ENCODE peak calls at places on chromosome 12, in nine cellular contexts. One of them, this sample, is unnamed.

GRCh38 chr12:7868391-7868790 is 4.3 kb downstream of the SLC2A14 start:
- DNase-seq in HCT116: no peak
- DNase-seq in GM23338: no peak
- DNase-seq in MM.1S: no peak
- DNase-seq in GM23248: peak; percentile 65
- DNase-seq in Karpas-422: no peak
- DNase-seq in OCI-LY7: no peak
- DNase-seq in hepatocyte: no peak
- DNase-seq in SK-N-SH: no peak
- DNase-seq in this sample: no peak

GRCh38 chr12:124030510-124030909 is 57.5 kb downstream of the ZNF664 start:
- DNase-seq in HCT116: no peak
- DNase-seq in GM23338: peak; percentile 33
- DNase-seq in MM.1S: no peak
- DNase-seq in GM23248: peak; percentile 94
- DNase-seq in Karpas-422: no peak
- DNase-seq in OCI-LY7: no peak
- DNase-seq in hepatocyte: peak; percentile 73
- DNase-seq in SK-N-SH: peak; percentile 67
- DNase-seq in this sample: no peak

GRCh38 chr12:122097641-122098364 is 19.2 kb downstream of the MLXIP start:
- DNase-seq in HCT116: no peak
- DNase-seq in GM23338: no peak
- DNase-seq in MM.1S: no peak
- DNase-seq in GM23248: no peak
- DNase-seq in Karpas-422: no peak
- DNase-seq in OCI-LY7: no peak
- DNase-seq in hepatocyte: peak; percentile 78
- DNase-seq in SK-N-SH: peak; percentile 66
- DNase-seq in this sample: peak; percentile 89

GRCh38 chr12:112506513-112507166 is 87.9 kb downstream of the PTPN11 start:
- DNase-seq in HCT116: no peak
- DNase-seq in GM23338: peak; percentile 30
- DNase-seq in MM.1S: no peak
- DNase-seq in GM23248: no peak
- DNase-seq in Karpas-422: no peak
- DNase-seq in OCI-LY7: no peak
- DNase-seq in hepatocyte: no peak
- DNase-seq in SK-N-SH: no peak
- DNase-seq in this sample: no peak

GRCh38 chr12:1369942-1370620 is 224.3 kb downstream of the FBXL14 start:
- DNase-seq in HCT116: no peak
- DNase-seq in GM23338: no peak
- DNase-seq in MM.1S: no peak
- DNase-seq in GM23248: no peak
- DNase-seq in Karpas-422: peak; percentile 67
- DNase-seq in OCI-LY7: no peak
- DNase-seq in hepatocyte: no peak
- DNase-seq in SK-N-SH: no peak
- DNase-seq in this sample: no peak

GRCh38 chr12:78229491-78230209 is 399.0 kb downstream of the NAV3 start:
- DNase-seq in HCT116: peak; percentile 44
- DNase-seq in GM23338: peak; percentile 83
- DNase-seq in MM.1S: peak; percentile 79
- DNase-seq in GM23248: peak; percentile 66
- DNase-seq in Karpas-422: peak; percentile 85
- DNase-seq in OCI-LY7: peak; percentile 60
- DNase-seq in hepatocyte: peak; percentile 51
- DNase-seq in SK-N-SH: peak; percentile 13
- DNase-seq in this sample: peak; percentile 19

GRCh38 chr12:50734409-50735263 is 29.3 kb upstream of the ATF1 start:
- DNase-seq in HCT116: peak; percentile 6
- DNase-seq in GM23338: peak; percentile 79
- DNase-seq in MM.1S: peak; percentile 33
- DNase-seq in GM23248: peak; percentile 56
- DNase-seq in Karpas-422: peak; percentile 77
- DNase-seq in OCI-LY7: peak; percentile 64
- DNase-seq in hepatocyte: peak; percentile 48
- DNase-seq in SK-N-SH: peak; percentile 63
- DNase-seq in this sample: peak; percentile 18

GRCh38 chr12:79251356-79251755 is 386.8 kb downstream of the SYT1 start:
- DNase-seq in HCT116: no peak
- DNase-seq in GM23338: no peak
- DNase-seq in MM.1S: no peak
- DNase-seq in GM23248: peak; percentile 28
- DNase-seq in Karpas-422: no peak
- DNase-seq in OCI-LY7: no peak
- DNase-seq in hepatocyte: no peak
- DNase-seq in SK-N-SH: no peak
- DNase-seq in this sample: no peak

GRCh38 chr12:96241484-96242256 is 47.5 kb downstream of the ELK3 start:
- DNase-seq in HCT116: no peak
- DNase-seq in GM23338: peak; percentile 27
- DNase-seq in MM.1S: no peak
- DNase-seq in GM23248: peak; percentile 99
- DNase-seq in Karpas-422: no peak
- DNase-seq in OCI-LY7: no peak
- DNase-seq in hepatocyte: peak; percentile 36
- DNase-seq in SK-N-SH: no peak
- DNase-seq in this sample: no peak

GRCh38 chr12:121705514-121705913 is 7.0 kb upstream of the TMEM120B start:
- DNase-seq in HCT116: no peak
- DNase-seq in GM23338: no peak
- DNase-seq in MM.1S: no peak
- DNase-seq in GM23248: no peak
- DNase-seq in Karpas-422: no peak
- DNase-seq in OCI-LY7: no peak
- DNase-seq in hepatocyte: no peak
- DNase-seq in SK-N-SH: no peak
- DNase-seq in this sample: no peak

GRCh38 chr12:96578526-96579125 is 89.2 kb downstream of the CFAP54 start:
- DNase-seq in HCT116: peak; percentile 54
- DNase-seq in GM23338: peak; percentile 82
- DNase-seq in MM.1S: peak; percentile 76
- DNase-seq in GM23248: peak; percentile 80
- DNase-seq in Karpas-422: peak; percentile 84
- DNase-seq in OCI-LY7: peak; percentile 73
- DNase-seq in hepatocyte: peak; percentile 70
- DNase-seq in SK-N-SH: peak; percentile 32
- DNase-seq in this sample: no peak

GRCh38 chr12:50677858-50678257 is 86.0 kb upstream of the ATF1 start:
- DNase-seq in HCT116: no peak
- DNase-seq in GM23338: no peak
- DNase-seq in MM.1S: no peak
- DNase-seq in GM23248: peak; percentile 26
- DNase-seq in Karpas-422: no peak
- DNase-seq in OCI-LY7: no peak
- DNase-seq in hepatocyte: no peak
- DNase-seq in SK-N-SH: no peak
- DNase-seq in this sample: no peak

GRCh38 chr12:124024263-124024678 is 51.3 kb downstream of the ZNF664 start:
- DNase-seq in HCT116: no peak
- DNase-seq in GM23338: no peak
- DNase-seq in MM.1S: no peak
- DNase-seq in GM23248: peak; percentile 77
- DNase-seq in Karpas-422: no peak
- DNase-seq in OCI-LY7: no peak
- DNase-seq in hepatocyte: no peak
- DNase-seq in SK-N-SH: no peak
- DNase-seq in this sample: peak; percentile 48

GRCh38 chr12:48184549-48184922 is 1.1 kb downstream of the CCDC184 start:
- DNase-seq in HCT116: no peak
- DNase-seq in GM23338: peak; percentile 34
- DNase-seq in MM.1S: no peak
- DNase-seq in GM23248: peak; percentile 45
- DNase-seq in Karpas-422: peak; percentile 30
- DNase-seq in OCI-LY7: no peak
- DNase-seq in hepatocyte: no peak
- DNase-seq in SK-N-SH: peak; percentile 22
- DNase-seq in this sample: no peak

GRCh38 chr12:34295366-34296142 is 273.3 kb downstream of the ALG10 start:
- DNase-seq in HCT116: no peak
- DNase-seq in GM23338: no peak
- DNase-seq in MM.1S: no peak
- DNase-seq in GM23248: no peak
- DNase-seq in Karpas-422: no peak
- DNase-seq in OCI-LY7: no peak
- DNase-seq in hepatocyte: no peak
- DNase-seq in SK-N-SH: no peak
- DNase-seq in this sample: no peak

GRCh38 chr12:7602287-7602686 is 63.4 kb downstream of the APOBEC1 start:
- DNase-seq in HCT116: peak; percentile 22
- DNase-seq in GM23338: no peak
- DNase-seq in MM.1S: no peak
- DNase-seq in GM23248: peak; percentile 67
- DNase-seq in Karpas-422: no peak
- DNase-seq in OCI-LY7: no peak
- DNase-seq in hepatocyte: no peak
- DNase-seq in SK-N-SH: no peak
- DNase-seq in this sample: no peak

GRCh38 chr12:75444444-75445136 is 36.0 kb upstream of the GLIPR1 start:
- DNase-seq in HCT116: no peak
- DNase-seq in GM23338: no peak
- DNase-seq in MM.1S: no peak
- DNase-seq in GM23248: peak; percentile 87
- DNase-seq in Karpas-422: no peak
- DNase-seq in OCI-LY7: no peak
- DNase-seq in hepatocyte: no peak
- DNase-seq in SK-N-SH: no peak
- DNase-seq in this sample: no peak

GRCh38 chr12:91576432-91576831 is 393.8 kb upstream of the DCN start:
- DNase-seq in HCT116: no peak
- DNase-seq in GM23338: no peak
- DNase-seq in MM.1S: no peak
- DNase-seq in GM23248: no peak
- DNase-seq in Karpas-422: no peak
- DNase-seq in OCI-LY7: no peak
- DNase-seq in hepatocyte: no peak
- DNase-seq in SK-N-SH: no peak
- DNase-seq in this sample: no peak

GRCh38 chr12:118429703-118430383 is 53.5 kb downstream of the SUDS3 start:
- DNase-seq in HCT116: no peak
- DNase-seq in GM23338: no peak
- DNase-seq in MM.1S: no peak
- DNase-seq in GM23248: no peak
- DNase-seq in Karpas-422: no peak
- DNase-seq in OCI-LY7: no peak
- DNase-seq in hepatocyte: no peak
- DNase-seq in SK-N-SH: no peak
- DNase-seq in this sample: no peak

GRCh38 chr12:84619053-84619452 is 293.5 kb downstream of the SLC6A15 start:
- DNase-seq in HCT116: no peak
- DNase-seq in GM23338: no peak
- DNase-seq in MM.1S: no peak
- DNase-seq in GM23248: peak; percentile 34
- DNase-seq in Karpas-422: no peak
- DNase-seq in OCI-LY7: no peak
- DNase-seq in hepatocyte: no peak
- DNase-seq in SK-N-SH: no peak
- DNase-seq in this sample: no peak

GRCh38 chr12:93852067-93852466 is 174.9 kb downstream of the CRADD start:
- DNase-seq in HCT116: no peak
- DNase-seq in GM23338: no peak
- DNase-seq in MM.1S: no peak
- DNase-seq in GM23248: no peak
- DNase-seq in Karpas-422: no peak
- DNase-seq in OCI-LY7: no peak
- DNase-seq in hepatocyte: no peak
- DNase-seq in SK-N-SH: peak; percentile 25
- DNase-seq in this sample: no peak
- H3K4me1 ChIP-seq in HCT116: no peaks in the 10 kb centered on the region
- H3K4me1 ChIP-seq in GM23338: no peaks in the 10 kb centered on the region
- H3K4me1 ChIP-seq in MM.1S: no peaks in the 10 kb centered on the region
- H3K4me1 ChIP-seq in GM23248: peaks cover 9% of the 10 kb centered on the region
- H3K4me1 ChIP-seq in Karpas-422: peaks cover 29% of the 10 kb centered on the region
- H3K4me1 ChIP-seq in OCI-LY7: peaks cover 20% of the 10 kb centered on the region
- H3K4me1 ChIP-seq in hepatocyte: peaks cover 9% of the 10 kb centered on the region
- H3K4me1 ChIP-seq in SK-N-SH: peaks cover 5% of the 10 kb centered on the region
- H3K4me1 ChIP-seq in this sample: no peaks in the 10 kb centered on the region

GRCh38 chr12:94644622-94645021 is 5.7 kb downstream of the TMCC3 start:
- DNase-seq in HCT116: no peak
- DNase-seq in GM23338: no peak
- DNase-seq in MM.1S: no peak
- DNase-seq in GM23248: peak; percentile 70
- DNase-seq in Karpas-422: no peak
- DNase-seq in OCI-LY7: no peak
- DNase-seq in hepatocyte: no peak
- DNase-seq in SK-N-SH: no peak
- DNase-seq in this sample: peak; percentile 57
- H3K9me2 ChIP-seq in HCT116: no peaks in the 10 kb centered on the region
- H3K9me2 ChIP-seq in GM23338: no peaks in the 10 kb centered on the region
- H3K9me2 ChIP-seq in MM.1S: no peaks in the 10 kb centered on the region
- H3K9me2 ChIP-seq in GM23248: no peaks in the 10 kb centered on the region
- H3K9me2 ChIP-seq in Karpas-422: no peaks in the 10 kb centered on the region
- H3K9me2 ChIP-seq in OCI-LY7: no peaks in the 10 kb centered on the region
- H3K9me2 ChIP-seq in hepatocyte: no peaks in the 10 kb centered on the region
- H3K9me2 ChIP-seq in SK-N-SH: no peaks in the 10 kb centered on the region
- H3K9me2 ChIP-seq in this sample: no peaks in the 10 kb centered on the region

DNA sequence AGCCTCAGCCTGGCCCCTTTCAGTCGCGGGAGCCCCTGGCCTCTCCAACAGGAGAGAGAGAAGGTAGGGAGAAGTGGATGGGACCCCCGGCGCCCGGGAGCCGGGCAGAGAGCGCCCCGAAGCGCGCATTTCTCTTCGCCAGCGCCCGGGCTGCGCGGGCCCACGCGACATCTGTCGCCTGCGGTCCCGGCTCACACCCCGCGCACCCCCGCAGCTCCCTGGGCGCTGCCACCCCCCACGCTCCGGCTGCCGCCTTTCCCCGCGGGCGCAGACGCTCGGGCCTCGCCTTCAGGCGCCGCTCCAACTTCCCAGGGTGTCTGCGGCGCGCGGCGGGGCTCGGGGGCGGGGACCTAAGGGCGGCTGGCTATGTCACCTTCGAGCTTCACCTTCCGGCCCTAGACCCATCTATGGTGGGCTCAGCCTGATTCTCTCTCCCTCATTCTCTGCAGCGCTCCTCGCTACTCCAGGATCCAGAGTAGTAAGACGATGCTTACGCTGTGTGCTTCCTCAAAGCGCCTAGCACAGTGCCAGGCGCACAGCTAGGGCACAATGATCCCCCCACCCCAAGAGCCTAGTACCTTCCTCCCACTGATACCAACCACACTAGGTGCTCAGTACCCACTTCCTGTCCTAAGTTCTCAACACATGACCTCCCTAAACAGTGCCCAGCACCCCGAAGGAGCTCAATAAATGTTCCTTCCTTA is 1.6 kb downstream of the HRK start:
- DNase-seq in HCT116: no peak
- DNase-seq in GM23338: peak; percentile 42
- DNase-seq in MM.1S: no peak
- DNase-seq in GM23248: peak; percentile 12
- DNase-seq in Karpas-422: no peak
- DNase-seq in OCI-LY7: peak; percentile 60
- DNase-seq in hepatocyte: no peak
- DNase-seq in SK-N-SH: peak; percentile 51
- DNase-seq in this sample: peak; percentile 37
- H3K79me2 ChIP-seq in HCT116: no peaks in the 10 kb centered on the region
- H3K79me2 ChIP-seq in GM23338: peaks cover 4% of the 10 kb centered on the region
- H3K79me2 ChIP-seq in MM.1S: no peaks in the 10 kb centered on the region
- H3K79me2 ChIP-seq in GM23248: no peaks in the 10 kb centered on the region
- H3K79me2 ChIP-seq in Karpas-422: no peaks in the 10 kb centered on the region
- H3K79me2 ChIP-seq in OCI-LY7: no peaks in the 10 kb centered on the region
- H3K79me2 ChIP-seq in hepatocyte: no peaks in the 10 kb centered on the region
- H3K79me2 ChIP-seq in SK-N-SH: no peaks in the 10 kb centered on the region
- H3K79me2 ChIP-seq in this sample: peaks cover 19% of the 10 kb centered on the region

GRCh38 chr12:52006726-52007157 is at the start of gene TAMALIN:
- DNase-seq in HCT116: no peak
- DNase-seq in GM23338: peak; percentile 53
- DNase-seq in MM.1S: no peak
- DNase-seq in GM23248: peak; percentile 59
- DNase-seq in Karpas-422: no peak
- DNase-seq in OCI-LY7: no peak
- DNase-seq in hepatocyte: peak; percentile 80
- DNase-seq in SK-N-SH: peak; percentile 97
- DNase-seq in this sample: no peak
- H3K4me1 ChIP-seq in HCT116: peaks cover 7% of the 10 kb centered on the region
- H3K4me1 ChIP-seq in GM23338: peaks cover 27% of the 10 kb centered on the region
- H3K4me1 ChIP-seq in MM.1S: no peaks in the 10 kb centered on the region
- H3K4me1 ChIP-seq in GM23248: peaks cover 9% of the 10 kb centered on the region
- H3K4me1 ChIP-seq in Karpas-422: peaks cover 26% of the 10 kb centered on the region
- H3K4me1 ChIP-seq in OCI-LY7: peaks cover 25% of the 10 kb centered on the region
- H3K4me1 ChIP-seq in hepatocyte: peaks cover 20% of the 10 kb centered on the region
- H3K4me1 ChIP-seq in SK-N-SH: peaks cover 32% of the 10 kb centered on the region
- H3K4me1 ChIP-seq in this sample: no peaks in the 10 kb centered on the region